ENCODE peak calls at places on chromosomes 13 and 19, in nine cellular contexts. One of them, this sample, is unnamed.

GRCh38 chr13:107553838-107554237 is 661.5 kb downstream of the LIG4 start:
- DNase-seq in stimulated activated CD4-positive, alpha-beta T cell treated with anti-CD3 and anti-CD28 coated beads, Interleukin-1b, Interleukin-23, amount 100 ng/mL, for 24 hours: no peak
- DNase-seq in esophagus squamous epithelium: no peak
- DNase-seq in astrocyte: no peak
- DNase-seq in iPS-NIHi11: no peak
- DNase-seq in BE2C: peak; percentile 70
- DNase-seq in mesothelial cell of epicardium: no peak
- DNase-seq in mammary epithelial cell: no peak
- DNase-seq in A549: no peak
- DNase-seq in this sample: no peak

GRCh38 chr13:74132768-74133656 is 1.2 kb downstream of the KLF12 start:
- DNase-seq in stimulated activated CD4-positive, alpha-beta T cell treated with anti-CD3 and anti-CD28 coated beads, Interleukin-1b, Interleukin-23, amount 100 ng/mL, for 24 hours: no peak
- DNase-seq in esophagus squamous epithelium: peak; percentile 9
- DNase-seq in astrocyte: peak; percentile 57
- DNase-seq in iPS-NIHi11: no peak
- DNase-seq in BE2C: peak; percentile 27
- DNase-seq in mesothelial cell of epicardium: no peak
- DNase-seq in mammary epithelial cell: peak; percentile 23
- DNase-seq in A549: peak; percentile 2
- DNase-seq in this sample: no peak

GRCh38 chr19:58354478-58355030 is 1.3 kb upstream of the A1BG start:
- DNase-seq in stimulated activated CD4-positive, alpha-beta T cell treated with anti-CD3 and anti-CD28 coated beads, Interleukin-1b, Interleukin-23, amount 100 ng/mL, for 24 hours: no peak
- DNase-seq in esophagus squamous epithelium: no peak
- DNase-seq in astrocyte: no peak
- DNase-seq in iPS-NIHi11: no peak
- DNase-seq in BE2C: no peak
- DNase-seq in mesothelial cell of epicardium: no peak
- DNase-seq in mammary epithelial cell: no peak
- DNase-seq in A549: no peak
- DNase-seq in this sample: no peak

GRCh38 chr19:7257148-7258041 is 36.8 kb downstream of the INSR start:
- DNase-seq in stimulated activated CD4-positive, alpha-beta T cell treated with anti-CD3 and anti-CD28 coated beads, Interleukin-1b, Interleukin-23, amount 100 ng/mL, for 24 hours: no peak
- DNase-seq in esophagus squamous epithelium: no peak
- DNase-seq in astrocyte: peak; percentile 85
- DNase-seq in iPS-NIHi11: no peak
- DNase-seq in BE2C: peak; percentile 29
- DNase-seq in mesothelial cell of epicardium: no peak
- DNase-seq in mammary epithelial cell: peak; percentile 76
- DNase-seq in A549: peak; percentile 5
- DNase-seq in this sample: no peak

GRCh38 chr19:29878973-29879654 is 62.9 kb upstream of the URI1 start:
- DNase-seq in stimulated activated CD4-positive, alpha-beta T cell treated with anti-CD3 and anti-CD28 coated beads, Interleukin-1b, Interleukin-23, amount 100 ng/mL, for 24 hours: no peak
- DNase-seq in esophagus squamous epithelium: no peak
- DNase-seq in astrocyte: peak; percentile 14
- DNase-seq in iPS-NIHi11: peak; percentile 81
- DNase-seq in BE2C: peak; percentile 69
- DNase-seq in mesothelial cell of epicardium: no peak
- DNase-seq in mammary epithelial cell: peak; percentile 32
- DNase-seq in A549: peak; percentile 89
- DNase-seq in this sample: peak; percentile 32

GRCh38 chr13:32947886-32948285 is 68.3 kb upstream of the KL start:
- DNase-seq in stimulated activated CD4-positive, alpha-beta T cell treated with anti-CD3 and anti-CD28 coated beads, Interleukin-1b, Interleukin-23, amount 100 ng/mL, for 24 hours: no peak
- DNase-seq in esophagus squamous epithelium: no peak
- DNase-seq in astrocyte: no peak
- DNase-seq in iPS-NIHi11: no peak
- DNase-seq in BE2C: peak; percentile 57
- DNase-seq in mesothelial cell of epicardium: no peak
- DNase-seq in mammary epithelial cell: no peak
- DNase-seq in A549: no peak
- DNase-seq in this sample: no peak

GRCh38 chr19:48969276-48970138 is 4.4 kb downstream of the FTL start:
- DNase-seq in stimulated activated CD4-positive, alpha-beta T cell treated with anti-CD3 and anti-CD28 coated beads, Interleukin-1b, Interleukin-23, amount 100 ng/mL, for 24 hours: no peak
- DNase-seq in esophagus squamous epithelium: no peak
- DNase-seq in astrocyte: no peak
- DNase-seq in iPS-NIHi11: peak; percentile 65
- DNase-seq in BE2C: peak; percentile 93
- DNase-seq in mesothelial cell of epicardium: no peak
- DNase-seq in mammary epithelial cell: no peak
- DNase-seq in A549: peak; percentile 86
- DNase-seq in this sample: no peak

GRCh38 chr13:49082653-49083536 is 107.2 kb downstream of the FNDC3A start:
- DNase-seq in stimulated activated CD4-positive, alpha-beta T cell treated with anti-CD3 and anti-CD28 coated beads, Interleukin-1b, Interleukin-23, amount 100 ng/mL, for 24 hours: no peak
- DNase-seq in esophagus squamous epithelium: no peak
- DNase-seq in astrocyte: peak; percentile 85
- DNase-seq in iPS-NIHi11: no peak
- DNase-seq in BE2C: no peak
- DNase-seq in mesothelial cell of epicardium: no peak
- DNase-seq in mammary epithelial cell: peak; percentile 95
- DNase-seq in A549: no peak
- DNase-seq in this sample: peak; percentile 45

GRCh38 chr13:113044431-113045114 is 61.0 kb upstream of the F7 start:
- DNase-seq in stimulated activated CD4-positive, alpha-beta T cell treated with anti-CD3 and anti-CD28 coated beads, Interleukin-1b, Interleukin-23, amount 100 ng/mL, for 24 hours: no peak
- DNase-seq in esophagus squamous epithelium: no peak
- DNase-seq in astrocyte: no peak
- DNase-seq in iPS-NIHi11: no peak
- DNase-seq in BE2C: peak; percentile 83
- DNase-seq in mesothelial cell of epicardium: no peak
- DNase-seq in mammary epithelial cell: no peak
- DNase-seq in A549: no peak
- DNase-seq in this sample: peak; percentile 67

GRCh38 chr19:19460761-19461265 is 54.5 kb downstream of the TSSK6 start:
- DNase-seq in stimulated activated CD4-positive, alpha-beta T cell treated with anti-CD3 and anti-CD28 coated beads, Interleukin-1b, Interleukin-23, amount 100 ng/mL, for 24 hours: peak; percentile 39
- DNase-seq in esophagus squamous epithelium: no peak
- DNase-seq in astrocyte: no peak
- DNase-seq in iPS-NIHi11: peak; percentile 46
- DNase-seq in BE2C: peak; percentile 70
- DNase-seq in mesothelial cell of epicardium: no peak
- DNase-seq in mammary epithelial cell: no peak
- DNase-seq in A549: no peak
- DNase-seq in this sample: no peak

GRCh38 chr13:22107549-22107948 is 436.7 kb downstream of the FGF9 start:
- DNase-seq in stimulated activated CD4-positive, alpha-beta T cell treated with anti-CD3 and anti-CD28 coated beads, Interleukin-1b, Interleukin-23, amount 100 ng/mL, for 24 hours: no peak
- DNase-seq in esophagus squamous epithelium: no peak
- DNase-seq in astrocyte: no peak
- DNase-seq in iPS-NIHi11: no peak
- DNase-seq in BE2C: no peak
- DNase-seq in mesothelial cell of epicardium: no peak
- DNase-seq in mammary epithelial cell: no peak
- DNase-seq in A549: peak; percentile 28
- DNase-seq in this sample: no peak

GRCh38 chr19:7789447-7789846 is 26.4 kb downstream of the CLEC4M start:
- DNase-seq in stimulated activated CD4-positive, alpha-beta T cell treated with anti-CD3 and anti-CD28 coated beads, Interleukin-1b, Interleukin-23, amount 100 ng/mL, for 24 hours: no peak
- DNase-seq in esophagus squamous epithelium: no peak
- DNase-seq in astrocyte: no peak
- DNase-seq in iPS-NIHi11: peak; percentile 83
- DNase-seq in BE2C: no peak
- DNase-seq in mesothelial cell of epicardium: peak; percentile 32
- DNase-seq in mammary epithelial cell: no peak
- DNase-seq in A549: no peak
- DNase-seq in this sample: no peak

GRCh38 chr13:110108348-110109139 is 198.4 kb downstream of the COL4A1 start:
- DNase-seq in stimulated activated CD4-positive, alpha-beta T cell treated with anti-CD3 and anti-CD28 coated beads, Interleukin-1b, Interleukin-23, amount 100 ng/mL, for 24 hours: no peak
- DNase-seq in esophagus squamous epithelium: no peak
- DNase-seq in astrocyte: peak; percentile 78
- DNase-seq in iPS-NIHi11: peak; percentile 80
- DNase-seq in BE2C: peak; percentile 50
- DNase-seq in mesothelial cell of epicardium: peak; percentile 50
- DNase-seq in mammary epithelial cell: peak; percentile 78
- DNase-seq in A549: peak; percentile 84
- DNase-seq in this sample: peak; percentile 83

GRCh38 chr13:58592052-58592451 is 960.5 kb downstream of the PCDH17 start:
- DNase-seq in stimulated activated CD4-positive, alpha-beta T cell treated with anti-CD3 and anti-CD28 coated beads, Interleukin-1b, Interleukin-23, amount 100 ng/mL, for 24 hours: no peak
- DNase-seq in esophagus squamous epithelium: no peak
- DNase-seq in astrocyte: no peak
- DNase-seq in iPS-NIHi11: no peak
- DNase-seq in BE2C: no peak
- DNase-seq in mesothelial cell of epicardium: no peak
- DNase-seq in mammary epithelial cell: no peak
- DNase-seq in A549: no peak
- DNase-seq in this sample: no peak

GRCh38 chr13:97125810-97126738 is 96.1 kb upstream of the MBNL2 start:
- DNase-seq in stimulated activated CD4-positive, alpha-beta T cell treated with anti-CD3 and anti-CD28 coated beads, Interleukin-1b, Interleukin-23, amount 100 ng/mL, for 24 hours: no peak
- DNase-seq in esophagus squamous epithelium: no peak
- DNase-seq in astrocyte: peak; percentile 72
- DNase-seq in iPS-NIHi11: no peak
- DNase-seq in BE2C: peak; percentile 31
- DNase-seq in mesothelial cell of epicardium: no peak
- DNase-seq in mammary epithelial cell: peak; percentile 75
- DNase-seq in A549: no peak
- DNase-seq in this sample: no peak

GRCh38 chr19:18290250-18291018 is 9.0 kb upstream of the JUND start:
- DNase-seq in stimulated activated CD4-positive, alpha-beta T cell treated with anti-CD3 and anti-CD28 coated beads, Interleukin-1b, Interleukin-23, amount 100 ng/mL, for 24 hours: peak; percentile 63
- DNase-seq in esophagus squamous epithelium: no peak
- DNase-seq in astrocyte: no peak
- DNase-seq in iPS-NIHi11: no peak
- DNase-seq in BE2C: no peak
- DNase-seq in mesothelial cell of epicardium: no peak
- DNase-seq in mammary epithelial cell: no peak
- DNase-seq in A549: no peak
- DNase-seq in this sample: no peak

This sample was measured in SJSA1.